ENCODE peak calls at places on chromosome 9, in four cellular contexts. X is GM12878, L is K562, A is HCT116. D is an unnamed sample.

GRCh38 chr9:94649100-94649855 is 10.0 kb upstream of the FBP1 start:
- DNase-seq in L (no peak), A (no peak), X (no peak), D (no peak)

GRCh38 chr9:73151653-73152382 is at the start of gene ANXA1:
- DNase-seq in X (no peak), L (peak), A (peak), D (no peak)

GRCh38 chr9:73906671-73907070 is 590.5 kb upstream of the RORB start:
- DNase-seq in L (no peak), A (no peak), X (no peak), D (no peak)

GRCh38 chr9:77514886-77515711 is 133.0 kb downstream of the GNA14 start:
- DNase-seq in X (no peak), L (no peak), A (no peak), D (no peak)

GRCh38 chr9:20786807-20787206 is 102.7 kb downstream of the FOCAD start:
- DNase-seq in X (no peak), A (no peak), L (no peak), D (no peak)

GRCh38 chr9:113957778-113958430 is 81.8 kb downstream of the ZNF618 start:
- DNase-seq in L (no peak), X (no peak), A (no peak), D (no peak)

GRCh38 chr9:114102484-114102883 is 3.4 kb upstream of the KIF12 start:
- DNase-seq in L (no peak), X (no peak), A (no peak), D (no peak)

GRCh38 chr9:15512889-15513288 is 2.1 kb upstream of the PSIP1 start:
- DNase-seq in X (no peak), L (no peak), A (no peak), D (peak)

GRCh38 chr9:121055642-121056143 is 5.6 kb upstream of the C5 start:
- DNase-seq in L (peak), A (no peak), X (no peak), D (no peak)

GRCh38 chr9:124531115-124531514 is 23.9 kb upstream of the NR5A1 start:
- DNase-seq in L (no peak), X (no peak), A (no peak), D (no peak)

GRCh38 chr9:98962181-98962560 is 18.5 kb downstream of the COL15A1 start:
- DNase-seq in L (no peak), X (no peak), A (no peak), D (no peak)

GRCh38 chr9:98372077-98372812 is 116.8 kb upstream of the TBC1D2 start:
- DNase-seq in L (no peak), A (no peak), X (no peak), D (no peak)

GRCh38 chr9:99114846-99115500 is 10.1 kb downstream of the TGFBR1 start:
- DNase-seq in L (no peak), A (no peak), X (no peak), D (no peak)

GRCh38 chr9:136218673-136219072 is 13.7 kb upstream of the LHX3 start:
- DNase-seq in A (no peak), X (no peak), L (no peak), D (no peak)

GRCh38 chr9:136218271-136218670 is 13.3 kb upstream of the LHX3 start:
- DNase-seq in X (no peak), A (no peak), L (no peak), D (no peak)

GRCh38 chr9:136216541-136217240 is 11.8 kb upstream of the LHX3 start:
- DNase-seq in A (no peak), L (no peak), X (no peak), D (no peak)

GRCh38 chr9:136220017-136220729 is 15.2 kb upstream of the LHX3 start:
- DNase-seq in X (no peak), A (no peak), L (no peak), D (no peak)

DNA sequence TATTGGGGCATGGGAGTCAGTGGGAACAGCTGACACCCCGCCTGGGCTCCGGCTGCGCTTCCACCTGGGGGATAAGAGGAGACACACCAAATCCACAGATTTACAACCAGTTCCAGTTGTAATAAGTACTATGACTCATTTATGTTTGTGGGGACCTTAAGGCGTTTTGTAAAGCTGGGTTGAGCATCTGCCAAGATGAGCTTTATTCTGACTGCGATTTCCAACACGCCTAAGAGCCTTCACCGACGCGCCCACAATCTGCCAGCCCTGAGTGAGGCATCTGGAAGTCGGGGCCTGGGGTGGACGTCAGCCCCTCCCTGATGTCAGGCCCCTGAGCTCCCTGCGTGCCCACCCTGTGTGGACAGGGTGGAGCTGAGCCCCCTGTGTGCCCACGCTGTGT is 14.3 kb upstream of the LHX3 start:
- DNase-seq in A (no peak), X (no peak), L (no peak), D (no peak)
- TF ChIP-seq SP1 in A (no peak), X (no peak), L (no peak), D (no peak)

GRCh38 chr9:84669008-84669292 is 579 bp upstream of the NTRK2 start:
- DNase-seq in A (no peak), L (no peak), X (no peak), D (no peak)
- TF ChIP-seq EGR1 in A (no peak), L (no peak), X (no peak), D (no peak)

DNA sequence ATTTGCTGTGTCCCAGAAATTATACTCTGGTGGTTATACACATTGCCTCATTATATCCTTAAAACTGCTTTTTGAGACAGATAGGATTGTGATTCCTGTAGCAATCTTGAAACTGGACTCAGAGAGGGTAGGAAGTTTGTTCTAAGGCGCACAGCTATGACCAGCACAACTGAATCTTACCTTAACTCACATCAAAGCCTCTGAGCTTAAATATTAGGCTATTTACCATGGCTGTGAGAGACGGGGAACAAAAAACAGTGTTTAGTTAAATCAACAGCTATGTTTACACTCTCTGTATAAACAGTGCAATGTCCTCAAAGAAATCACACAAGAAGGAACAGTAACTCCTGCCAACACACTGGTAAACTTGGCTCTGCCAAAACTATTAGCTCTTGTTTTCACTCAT is 50.9 kb upstream of the TUT7 start:
- DNase-seq in A (no peak), X (no peak), L (no peak), D (no peak)
- TF ChIP-seq SP1 in A (no peak), X (no peak), L (no peak), D (no peak)

DNA sequence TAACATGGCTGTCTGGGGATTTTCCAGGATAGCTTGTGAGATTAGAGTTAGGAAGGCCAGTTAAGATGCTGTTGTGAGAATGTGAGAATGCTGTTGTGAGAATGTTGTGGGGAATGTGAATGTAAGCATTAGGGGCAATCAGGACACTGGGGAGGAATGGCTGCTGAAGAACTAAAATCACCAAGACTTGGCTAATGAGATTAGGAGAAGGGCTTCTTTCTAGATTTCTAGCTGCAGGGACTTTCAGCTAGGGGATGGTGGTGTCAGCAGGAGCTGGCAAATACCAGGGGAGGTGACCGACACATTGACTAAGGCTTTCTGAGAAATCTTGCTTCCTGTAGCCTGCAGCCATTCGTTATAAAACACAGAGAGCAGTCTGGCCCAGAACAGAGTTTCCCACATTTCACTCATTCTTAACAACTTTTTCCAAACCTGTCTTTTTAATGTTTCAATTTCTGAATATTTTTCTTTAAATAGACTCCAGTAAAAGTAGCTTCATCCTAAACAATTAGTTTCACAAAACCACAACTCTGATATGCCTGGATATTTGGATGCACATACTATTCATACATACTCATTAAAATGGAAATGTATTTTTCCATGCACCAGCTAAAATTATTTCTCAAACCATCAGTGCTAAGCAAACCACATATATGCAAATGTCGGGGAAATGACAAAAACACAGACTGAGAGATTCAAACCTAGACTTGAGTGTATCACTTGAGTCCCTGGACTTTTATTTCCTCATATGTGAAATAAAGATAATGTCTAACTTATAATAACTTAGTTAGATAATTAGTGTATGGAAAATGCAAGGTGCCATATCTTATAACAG is 89.3 kb upstream of the TNC start:
- DNase-seq in A (no peak), L (no peak), X (peak), D (no peak)
- TF ChIP-seq EGR1 in A (no peak), L (no peak), X (no peak), D (no peak)

DNA sequence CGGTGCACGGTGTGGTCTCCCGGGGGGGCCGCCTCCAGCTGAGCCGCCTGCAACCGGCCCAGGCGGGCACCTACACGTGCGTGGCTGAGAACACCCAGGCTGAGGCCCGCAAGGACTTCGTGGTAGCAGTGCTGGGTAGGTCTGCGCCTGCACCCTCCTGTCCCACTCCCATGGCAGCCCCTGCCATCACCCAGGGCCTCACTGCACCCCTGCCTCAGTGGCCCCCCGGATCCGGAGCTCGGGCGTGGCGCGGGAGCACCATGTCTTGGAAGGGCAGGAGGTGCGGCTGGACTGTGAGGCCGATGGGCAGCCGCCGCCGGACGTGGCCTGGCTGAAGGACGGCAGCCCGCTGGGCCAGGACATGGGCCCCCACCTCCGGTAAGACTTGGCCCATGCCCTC is 53.8 kb upstream of the ASS1 start:
- DNase-seq in X (no peak), A (no peak), L (no peak), D (no peak)
- TF ChIP-seq SP1 in X (no peak), A (no peak), L (no peak), D (no peak)

GRCh38 chr9:83800236-83801033 is 17.1 kb downstream of the GKAP1 start:
- DNase-seq in X (no peak), A (no peak), L (no peak), D (no peak)
- TF ChIP-seq EGR1 in X (no peak), A (no peak), L (no peak), D (no peak)

GRCh38 chr9:127424669-127424986 is 446 bp downstream of the ZNF79 start:
- DNase-seq in X (no peak), L (no peak), A (no peak), D (no peak)

GRCh38 chr9:127428348-127428747 is 4.2 kb downstream of the ZNF79 start:
- DNase-seq in A (no peak), L (no peak), X (no peak), D (no peak)

GRCh38 chr9:127426756-127427155 is 2.6 kb downstream of the ZNF79 start:
- DNase-seq in L (no peak), X (no peak), A (no peak), D (no peak)

DNA sequence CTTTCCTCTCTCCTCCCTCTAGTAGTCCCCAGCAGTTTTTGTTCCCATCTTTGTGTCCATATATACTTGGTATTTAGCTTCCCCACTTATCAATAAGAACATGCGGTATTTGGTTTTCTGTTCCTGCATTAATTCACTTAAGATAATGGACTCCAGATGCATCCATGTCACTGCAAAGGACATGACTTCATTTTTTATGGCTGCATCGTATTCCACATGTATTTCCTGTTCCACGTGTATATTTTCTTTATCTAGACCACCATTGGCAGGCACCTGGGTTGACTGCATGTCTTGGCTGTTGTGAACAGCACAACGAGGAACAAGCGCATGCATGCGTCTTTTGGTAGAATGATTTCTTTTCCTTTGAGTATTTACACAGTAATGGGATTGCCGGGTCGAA is 6.2 kb downstream of the ZNF79 start:
- DNase-seq in A (no peak), X (no peak), L (no peak), D (no peak)
- TF ChIP-seq SP1 in A (no peak), X (no peak), L (no peak), D (no peak)

GRCh38 chr9:133114451-133114885 is 6.6 kb downstream of the RALGDS start:
- DNase-seq in A (no peak), X (no peak), L (no peak), D (no peak)

GRCh38 chr9:133112361-133113026 is 8.5 kb downstream of the RALGDS start:
- DNase-seq in A (no peak), X (peak), L (no peak), D (no peak)

GRCh38 chr9:133113928-133114351 is 7.1 kb downstream of the RALGDS start:
- DNase-seq in X (no peak), L (no peak), A (no peak), D (no peak)

GRCh38 chr9:133111461-133112360 is 9.3 kb downstream of the RALGDS start:
- DNase-seq in A (no peak), L (no peak), X (no peak), D (no peak)

DNA sequence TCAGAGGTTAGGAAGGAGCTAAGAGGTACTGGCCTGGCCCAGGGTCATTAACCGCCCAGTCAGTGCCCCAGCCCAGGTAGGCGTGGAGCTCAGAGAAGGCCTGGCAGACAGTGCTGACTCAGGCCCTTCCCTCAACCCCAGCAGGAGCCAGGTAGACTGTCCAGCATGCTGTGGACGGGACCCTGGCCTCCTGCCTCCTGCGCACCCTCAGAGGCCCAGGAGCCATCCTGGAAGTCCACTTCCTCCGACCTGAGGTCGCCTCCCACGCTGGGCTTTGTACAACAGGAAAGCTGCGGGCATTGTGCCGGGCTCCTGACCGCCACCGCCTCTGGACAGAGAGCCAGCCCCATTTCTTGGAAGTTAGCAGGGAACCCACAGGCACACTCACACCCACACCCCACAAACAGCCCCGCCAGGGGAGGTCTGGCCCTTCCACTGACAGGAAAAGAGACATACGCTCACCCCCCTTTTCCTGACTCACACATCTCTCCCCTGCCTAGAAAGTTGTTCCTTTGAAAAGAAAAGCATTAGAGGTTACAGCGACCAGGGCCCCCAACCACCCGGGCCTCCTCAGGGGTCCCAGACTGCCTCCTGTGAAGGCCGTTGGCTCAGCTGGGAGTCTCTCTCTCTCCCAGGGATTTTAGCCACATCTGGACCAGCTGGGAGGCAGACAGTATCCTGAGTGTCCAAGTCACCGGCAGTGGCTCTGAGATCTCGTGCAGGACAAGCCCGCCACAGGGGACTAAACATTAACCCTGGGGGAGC is 7.7 kb downstream of the RALGDS start:
- DNase-seq in A (no peak), X (no peak), L (no peak), D (no peak)
- TF ChIP-seq EGR1 in A (no peak), X (no peak), L (peak), D (no peak)

GRCh38 chr9:132011309-132011708 is 68.4 kb downstream of the MED27 start:
- DNase-seq in X (no peak), L (no peak), A (no peak), D (no peak)

GRCh38 chr9:132011896-132012295 is 67.8 kb downstream of the MED27 start:
- DNase-seq in L (no peak), X (no peak), A (no peak), D (no peak)

GRCh38 chr9:132014218-132014800 is 65.4 kb downstream of the MED27 start:
- DNase-seq in X (no peak), A (no peak), L (no peak), D (no peak)

GRCh38 chr9:132015866-132016265 is 63.8 kb downstream of the MED27 start:
- DNase-seq in L (no peak), X (no peak), A (no peak), D (no peak)

DNA sequence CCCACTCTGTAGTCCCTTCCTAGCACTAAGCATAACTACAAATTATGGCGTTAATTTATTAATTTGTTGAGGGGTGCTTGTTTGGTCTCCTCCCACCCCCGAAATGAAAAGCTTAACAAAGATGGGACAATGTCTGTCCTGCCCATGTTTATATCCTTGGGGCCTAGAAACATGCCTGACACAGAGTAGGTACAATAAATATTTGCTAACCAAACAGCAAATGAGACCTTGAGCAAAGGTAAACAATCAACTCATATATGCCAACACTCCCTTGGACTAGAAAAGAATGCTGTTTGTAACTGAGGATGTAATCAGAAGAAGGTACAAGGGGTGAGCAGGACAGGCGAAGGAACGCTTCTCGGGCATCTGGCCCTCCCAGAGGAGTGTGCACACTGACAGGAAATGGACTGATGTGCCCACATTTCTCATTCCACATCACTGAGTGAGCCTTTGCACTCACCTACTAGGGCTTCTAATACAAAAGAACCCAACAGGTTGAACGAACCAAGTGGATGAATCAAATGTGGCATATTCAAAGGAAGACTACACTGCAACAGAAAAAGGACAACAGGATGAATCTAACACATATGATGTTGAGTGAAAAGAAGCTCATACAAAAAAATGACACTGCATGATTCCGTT is 66.8 kb downstream of the MED27 start:
- DNase-seq in L (no peak), A (no peak), X (no peak), D (no peak)
- TF ChIP-seq SP1 in L (no peak), A (no peak), X (no peak), D (no peak)

D was measured in H1.